ENCODE peak calls at places on chromosomes 2 and 18, in five cellular contexts. N, M, Y, O and P are unnamed samples.

GRCh38 chr2:8149011-8149410 is 532.8 kb upstream of the ID2 start:
- DNase-seq in N (no peak), M (no peak), Y (no peak), O (no peak), P (no peak)

GRCh38 chr2:5409925-5410360 is 282.2 kb upstream of the SOX11 start:
- DNase-seq in N (no peak), M (no peak), Y (no peak), O (no peak), P (no peak)

GRCh38 chr2:119126650-119127049 is 31.9 kb downstream of the C1QL2 start:
- DNase-seq in N (peak), M (peak), Y (no peak), O (no peak), P (peak)

GRCh38 chr2:233449071-233449901 is 95.0 kb downstream of the DGKD start:
- DNase-seq in N (no peak), M (peak), Y (peak), O (no peak), P (no peak)

GRCh38 chr18:58015045-58015444 is 29.0 kb upstream of the NEDD4L start:
- DNase-seq in N (no peak), M (no peak), Y (no peak), O (no peak), P (no peak)

GRCh38 chr2:201261471-201261870 is 1.1 kb downstream of the CASP8 start:
- DNase-seq in N (peak), M (no peak), Y (no peak), O (no peak), P (peak)

GRCh38 chr2:237213325-237214040 is 127.8 kb downstream of the COPS8 start:
- DNase-seq in N (no peak), M (peak), Y (peak), O (no peak), P (no peak)

GRCh38 chr2:12265646-12266045 is 451.1 kb upstream of the TRIB2 start:
- DNase-seq in N (no peak), M (no peak), Y (peak), O (no peak), P (no peak)

GRCh38 chr2:42367835-42368234 is 6.8 kb upstream of the COX7A2L start:
- DNase-seq in N (no peak), M (peak), Y (peak), O (no peak), P (no peak)

GRCh38 chr18:75714766-75715165 is 287.3 kb upstream of the SMIM21 start:
- DNase-seq in N (no peak), M (no peak), Y (no peak), O (no peak), P (no peak)

GRCh38 chr2:11680901-11681721 is 11.1 kb upstream of the NTSR2 start:
- DNase-seq in N (no peak), M (no peak), Y (no peak), O (no peak), P (no peak)

GRCh38 chr2:227781841-227782240 is 31.8 kb upstream of the CCL20 start:
- DNase-seq in N (no peak), M (no peak), Y (no peak), O (no peak), P (no peak)

GRCh38 chr2:94956797-94957391 is 68.6 kb upstream of the MAL start:
- DNase-seq in N (peak), M (peak), Y (peak), O (no peak), P (peak)

GRCh38 chr2:43824512-43824911 is 14.1 kb downstream of the ABCG5 start:
- DNase-seq in N (no peak), M (no peak), Y (no peak), O (no peak), P (no peak)

GRCh38 chr2:107822302-107822701 is 4.4 kb upstream of the RGPD4 start:
- DNase-seq in N (no peak), M (no peak), Y (no peak), O (no peak), P (no peak)

GRCh38 chr2:112166801-112167499 is 28.8 kb downstream of the FBLN7 start:
- DNase-seq in N (no peak), M (peak), Y (no peak), O (no peak), P (no peak)

GRCh38 chr2:218244665-218245064 is 16.1 kb upstream of the GPBAR1 start:
- DNase-seq in N (no peak), M (no peak), Y (no peak), O (no peak), P (no peak)

GRCh38 chr2:17644997-17645715 is 104.7 kb downstream of the VSNL1 start:
- DNase-seq in N (no peak), M (peak), Y (peak), O (no peak), P (no peak)

GRCh38 chr2:216571909-216572513 is 61.2 kb upstream of the IGFBP2 start:
- DNase-seq in N (no peak), M (no peak), Y (no peak), O (no peak), P (no peak)

GRCh38 chr2:224127871-224128501 is 88.9 kb upstream of the SERPINE2 start:
- DNase-seq in N (no peak), M (no peak), Y (peak), O (no peak), P (no peak)

GRCh38 chr2:130391058-130391871 is 35.4 kb downstream of the PTPN18 start:
- DNase-seq in N (peak), M (peak), Y (peak), O (no peak), P (peak)

GRCh38 chr2:110143982-110144381 is 28.4 kb upstream of the MALL start:
- DNase-seq in N (no peak), M (no peak), Y (no peak), O (no peak), P (no peak)

GRCh38 chr2:54206596-54206995 is 49.4 kb downstream of the TSPYL6 start:
- DNase-seq in N (no peak), M (peak), Y (peak), O (no peak), P (no peak)

GRCh38 chr2:175309799-175310198 is 128.3 kb upstream of the ATP5MC3 start:
- DNase-seq in N (no peak), M (peak), Y (peak), O (no peak), P (no peak)

GRCh38 chr2:196331816-196332215 is 160.4 kb upstream of the STK17B start:
- DNase-seq in N (no peak), M (peak), Y (peak), O (no peak), P (no peak)

GRCh38 chr2:134491796-134492441 is 226.9 kb downstream of the TMEM163 start:
- DNase-seq in N (no peak), M (peak), Y (no peak), O (no peak), P (no peak)

GRCh38 chr2:30334738-30335426 is 103.5 kb downstream of the LBH start:
- DNase-seq in N (no peak), M (no peak), Y (no peak), O (no peak), P (peak)

GRCh38 chr2:204539010-204539385 is 6.3 kb upstream of the PARD3B start:
- DNase-seq in N (no peak), M (no peak), Y (no peak), O (no peak), P (no peak)

GRCh38 chr2:234218261-234219180 is 168.0 kb downstream of the SPP2 start:
- DNase-seq in N (no peak), M (no peak), Y (no peak), O (no peak), P (no peak)

GRCh38 chr2:236177967-236178909 is 10.1 kb upstream of the GBX2 start:
- DNase-seq in N (peak), M (peak), Y (peak), O (no peak), P (no peak)

GRCh38 chr2:84838434-84839145 is 42.3 kb downstream of the TRABD2A start:
- DNase-seq in N (no peak), M (no peak), Y (peak), O (peak), P (no peak)

GRCh38 chr2:188931361-188931760 is 42.8 kb upstream of the COL3A1 start:
- DNase-seq in N (no peak), M (no peak), Y (peak), O (no peak), P (no peak)

DNA sequence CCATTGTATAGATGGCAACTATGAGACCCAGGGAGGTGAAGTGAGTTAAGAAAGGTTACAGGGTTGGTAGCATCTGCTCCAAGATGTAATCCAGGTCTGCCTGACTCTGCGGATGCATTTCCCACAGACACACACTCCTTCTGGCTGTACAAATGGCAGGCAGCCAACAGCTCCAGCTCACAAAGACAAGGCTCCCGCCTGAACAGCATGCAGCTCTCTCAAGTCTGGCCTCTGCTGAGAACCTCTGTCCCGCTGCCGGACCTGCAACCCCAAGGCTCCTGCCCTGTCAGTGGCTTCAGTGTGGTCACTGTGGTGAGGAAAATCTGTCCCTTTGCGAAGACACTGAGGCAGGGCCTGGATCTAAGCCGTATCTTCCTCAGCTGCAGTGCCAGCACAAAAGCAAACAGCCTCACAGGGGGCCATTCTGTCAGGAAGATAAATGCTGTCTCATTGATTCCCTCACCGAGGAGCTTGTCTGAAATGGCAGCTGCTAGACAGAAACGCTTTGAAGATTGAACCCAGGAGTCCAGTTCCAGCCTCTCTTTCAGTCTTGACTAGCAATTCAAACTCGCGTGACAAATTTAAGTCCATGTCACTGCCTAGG is 469.3 kb upstream of the MEX3C start:
- DNase-seq in N (no peak), M (peak), Y (no peak), O (no peak), P (no peak)
- H3K4me3 ChIP-seq in N (no peak), M (no peak), Y (no peak), O (no peak), P (no peak)

GRCh38 chr18:62717850-62718229 is 2.5 kb downstream of the PHLPP1 start:
- DNase-seq in N (no peak), M (peak), Y (peak), O (no peak), P (no peak)
- H3K4me3 ChIP-seq in N (no peak), M (peak), Y (peak), O (peak), P (peak)

GRCh38 chr2:239440511-239440959 is 39.7 kb upstream of the HDAC4 start:
- DNase-seq in N (no peak), M (no peak), Y (no peak), O (no peak), P (no peak)
- H3K4me3 ChIP-seq in N (no peak), M (no peak), Y (no peak), O (no peak), P (no peak)

DNA sequence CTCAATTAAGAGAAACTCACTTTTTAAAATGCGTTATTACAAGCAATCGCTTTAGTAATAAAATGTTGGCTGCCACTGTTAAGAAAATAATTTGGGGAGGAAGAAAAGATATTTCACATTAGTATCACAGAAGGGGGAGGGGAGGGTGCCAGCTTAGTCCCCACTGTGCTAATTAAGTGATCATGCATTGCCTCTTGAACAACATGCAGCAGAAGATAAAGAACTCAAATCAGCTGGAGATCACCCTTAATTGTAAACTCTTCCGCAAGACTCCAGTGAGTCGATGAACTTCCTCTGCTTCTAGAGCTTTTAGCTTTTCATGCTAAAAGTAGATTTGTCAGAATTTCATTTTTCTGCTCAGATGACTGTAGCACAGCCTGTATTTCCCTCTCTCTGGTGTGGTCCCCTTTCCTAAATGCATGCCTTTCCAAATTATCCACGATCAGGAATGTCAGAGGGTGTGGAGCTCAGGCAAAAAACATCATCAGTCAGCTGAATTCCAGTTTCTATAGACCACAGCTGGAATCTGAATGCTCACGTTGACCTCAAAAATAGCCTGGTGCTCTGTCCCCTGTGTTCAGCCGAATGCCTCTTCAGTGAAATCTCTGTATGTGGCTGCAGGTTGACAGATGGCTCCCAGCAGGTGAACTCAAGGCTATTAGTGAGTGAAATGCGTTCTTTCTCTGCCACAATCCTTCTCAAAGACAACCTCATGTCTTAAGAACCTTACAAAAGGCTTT is 156.8 kb upstream of the UNC80 start:
- DNase-seq in N (no peak), M (no peak), Y (no peak), O (no peak), P (no peak)
- H3K4me3 ChIP-seq in N (no peak), M (no peak), Y (no peak), O (no peak), P (no peak)